ENCODE peak calls at places on chromosomes 6 and 20, in eight cellular contexts. T is heart right ventricle, C is upper lobe of right lung, P is ascending aorta, A is IMR-90, N is tibial artery, H is heart left ventricle, R is pancreas. I is an unnamed sample. For H3K4me1, the result is how much of the 10 kb centered on the place peaks cover.

GRCh38 chr20:13788167-13788834 is 3.5 kb downstream of the NDUFAF5 start:
- DNase-seq in H (peak), A (peak), P (no peak), C (no peak), R (no peak), T (no peak), N (peak), I (peak)

GRCh38 chr6:168626046-168626445 is 185.1 kb downstream of the SMOC2 start:
- DNase-seq in P (no peak), R (no peak), T (no peak), A (no peak), C (no peak), N (no peak), H (no peak), I (no peak)

GRCh38 chr20:57399587-57400261 is 8.5 kb downstream of the RBM38 start:
- DNase-seq in H (peak), A (peak), N (no peak), T (peak), C (no peak), P (no peak), R (peak), I (peak)

GRCh38 chr20:62220666-62221568 is 839 bp upstream of the HRH3 start:
- DNase-seq in N (no peak), A (no peak), H (no peak), C (no peak), T (no peak), P (no peak), R (no peak), I (no peak)

GRCh38 chr20:38242848-38243449 is 17.6 kb downstream of the KIAA1755 start:
- DNase-seq in N (no peak), C (peak), T (no peak), A (no peak), P (no peak), H (no peak), R (no peak), I (no peak)

GRCh38 chr20:52259295-52259694 is 67.7 kb upstream of the ZFP64 start:
- DNase-seq in P (no peak), N (no peak), A (no peak), T (no peak), R (no peak), C (no peak), H (no peak), I (no peak)

GRCh38 chr20:62726276-62726675 is 17.6 kb downstream of the NTSR1 start:
- DNase-seq in H (peak), C (no peak), A (no peak), P (no peak), N (no peak), R (no peak), T (no peak), I (no peak)

GRCh38 chr6:17724341-17724740 is 17.6 kb upstream of the NUP153 start:
- DNase-seq in H (no peak), N (no peak), C (no peak), A (peak), P (no peak), R (no peak), T (no peak), I (no peak)

GRCh38 chr6:165983112-165984072 is 184.3 kb downstream of the TBXT start:
- DNase-seq in P (no peak), A (no peak), H (no peak), N (no peak), C (no peak), R (no peak), T (no peak), I (no peak)

DNA sequence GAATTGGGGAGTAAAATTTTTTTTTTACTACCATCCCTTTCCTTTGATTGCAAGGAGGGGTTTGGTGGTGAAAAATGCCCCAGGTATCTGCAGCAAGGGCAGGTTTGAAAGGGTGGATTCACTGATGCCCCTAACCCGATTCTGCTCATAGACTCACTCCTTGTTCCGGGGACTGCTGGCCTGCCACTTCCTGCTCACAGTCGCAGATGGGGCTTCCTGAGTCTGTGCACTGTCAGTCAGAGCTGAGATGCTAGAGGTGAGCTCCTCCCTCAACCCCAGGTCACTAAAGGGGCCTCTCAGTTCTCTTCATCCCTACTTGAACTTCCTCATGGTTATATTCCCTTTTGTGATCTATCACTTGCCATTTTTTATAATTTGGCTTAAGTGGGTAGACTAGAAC is 357.9 kb downstream of the FARS2 start:
- DNase-seq in P (no peak), H (no peak), A (no peak), T (no peak), R (no peak), N (no peak), C (no peak), I (no peak)
- H3K4me1 ChIP-seq in P (under half), H (under half), A (under half), T (under half), R (under half), N (under half), C (under half), I (under half)

GRCh38 chr20:32462900-32463641 is 104.9 kb downstream of the ASXL1 start:
- DNase-seq in P (no peak), A (no peak), T (no peak), H (no peak), R (peak), C (no peak), N (no peak), I (no peak)

GRCh38 chr20:32460231-32460630 is 102.1 kb downstream of the ASXL1 start:
- DNase-seq in P (no peak), A (no peak), H (no peak), R (peak), C (no peak), T (no peak), N (no peak), I (peak)

GRCh38 chr20:32461836-32462600 is 103.9 kb downstream of the ASXL1 start:
- DNase-seq in R (peak), H (no peak), P (no peak), N (no peak), A (no peak), C (no peak), T (no peak), I (no peak)

GRCh38 chr20:32458837-32459220 is 100.7 kb downstream of the ASXL1 start:
- DNase-seq in N (no peak), C (no peak), A (no peak), R (peak), T (no peak), H (no peak), P (no peak), I (no peak)

DNA sequence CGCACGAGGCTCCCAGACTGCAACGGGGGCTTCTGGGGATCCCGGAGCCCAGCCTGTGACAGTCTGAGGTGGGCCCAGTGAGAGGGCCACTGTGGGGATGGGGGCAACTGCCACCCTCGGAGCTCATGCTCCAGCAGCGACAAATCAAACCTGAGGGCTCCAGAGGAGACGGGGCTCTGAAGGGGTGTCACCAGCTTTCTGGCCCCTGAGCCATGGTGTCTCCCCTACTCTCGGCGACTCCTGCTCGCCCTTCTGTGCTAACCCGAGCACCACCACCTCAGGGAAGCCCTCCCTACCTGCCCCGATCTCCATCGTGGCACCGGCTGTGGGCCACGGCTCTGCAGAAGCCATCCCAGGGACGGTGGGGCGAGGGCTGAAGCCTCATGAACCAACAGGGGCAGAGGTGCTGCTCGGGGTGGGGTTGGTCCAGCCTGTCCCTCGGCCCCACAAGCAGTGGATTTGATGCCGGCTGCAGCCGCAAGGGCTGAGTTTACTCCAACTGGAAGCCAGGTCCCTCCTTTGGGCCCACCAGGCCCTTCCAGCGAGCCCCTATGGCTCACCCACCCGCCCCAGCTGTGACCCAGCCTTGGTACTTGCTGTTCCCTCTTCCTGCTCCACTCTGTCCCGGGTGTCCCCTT is 102.7 kb downstream of the ASXL1 start:
- DNase-seq in T (no peak), N (no peak), C (no peak), P (no peak), A (no peak), R (peak), H (no peak), I (no peak)
- H3K4me1 ChIP-seq in T (under half), N (under half), C (under half), P (under half), A (under half), R (half or more), H (under half), I (under half)

GRCh38 chr20:46269372-46269771 is 38.9 kb downstream of the CDH22 start:
- DNase-seq in T (no peak), N (no peak), C (no peak), R (no peak), H (no peak), A (no peak), P (no peak), I (no peak)

GRCh38 chr20:46273701-46274100 is 34.6 kb downstream of the CDH22 start:
- DNase-seq in A (no peak), H (no peak), R (no peak), P (no peak), C (no peak), N (no peak), T (no peak), I (no peak)

GRCh38 chr20:46270977-46271744 is 37.1 kb downstream of the CDH22 start:
- DNase-seq in C (no peak), H (no peak), P (no peak), R (no peak), T (no peak), A (no peak), N (no peak), I (no peak)

GRCh38 chr20:46275091-46275490 is 33.2 kb downstream of the CDH22 start:
- DNase-seq in C (no peak), H (no peak), A (no peak), P (no peak), T (no peak), N (no peak), R (no peak), I (no peak)

GRCh38 chr20:46272389-46273047 is 35.8 kb downstream of the CDH22 start:
- DNase-seq in R (no peak), H (no peak), A (no peak), N (no peak), P (no peak), C (no peak), T (no peak), I (no peak)
- H3K4me1 ChIP-seq in R (under half), H (under half), A (under half), N (under half), P (under half), C (under half), T (under half), I (under half)

GRCh38 chr6:52820198-52820597 is 16.6 kb upstream of the GSTA1 start:
- DNase-seq in C (no peak), H (no peak), A (peak), P (no peak), T (no peak), R (no peak), N (no peak), I (no peak)
- H3K4me1 ChIP-seq in C (under half), H (under half), A (under half), P (under half), T (under half), R (under half), N (under half), I (under half)

DNA sequence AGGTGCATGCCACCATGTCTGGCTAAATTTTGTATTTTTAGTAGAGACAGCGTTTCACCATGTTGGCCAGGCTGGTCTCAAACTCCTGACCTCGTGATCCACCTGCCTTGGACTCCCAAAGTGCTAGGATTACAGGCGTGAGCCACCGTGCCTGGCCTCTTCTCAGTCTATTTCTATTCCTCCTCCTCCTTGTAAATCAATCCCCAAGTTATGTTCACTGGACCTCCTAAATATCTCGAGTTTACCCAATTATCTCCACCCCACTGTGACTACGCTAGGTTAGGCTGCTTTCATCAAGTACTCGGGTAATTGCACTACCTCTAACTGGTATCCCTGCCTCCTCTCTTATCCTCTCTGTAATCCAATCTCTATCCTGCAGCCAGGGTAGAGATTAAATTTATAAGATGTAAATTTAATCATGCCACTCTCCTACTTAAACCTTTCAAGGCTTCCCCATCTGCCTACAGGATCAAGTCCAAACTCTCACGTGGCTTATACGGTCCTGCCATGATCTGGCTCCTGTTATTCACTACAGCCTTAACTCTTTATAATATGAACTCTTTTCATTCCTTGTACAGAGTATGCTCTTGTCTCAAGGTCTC is 837 bp upstream of the MAD2L1BP start:
- DNase-seq in A (no peak), R (no peak), C (no peak), T (no peak), H (no peak), P (no peak), N (no peak), I (peak)
- H3K4me1 ChIP-seq in A (under half), R (under half), C (under half), T (half or more), H (half or more), P (under half), N (under half), I (under half)

GRCh38 chr20:49669601-49670189 is 44.0 kb downstream of the B4GALT5 start:
- DNase-seq in P (no peak), A (no peak), T (no peak), N (no peak), C (no peak), H (no peak), R (no peak), I (no peak)
- H3K4me1 ChIP-seq in P (under half), A (under half), T (half or more), N (under half), C (under half), H (half or more), R (under half), I (half or more)

GRCh38 chr6:105051941-105052471 is 95.1 kb downstream of the LIN28B start:
- DNase-seq in C (no peak), T (no peak), A (peak), H (no peak), P (no peak), R (no peak), N (no peak), I (no peak)

GRCh38 chr6:105058316-105058715 is 101.4 kb downstream of the LIN28B start:
- DNase-seq in H (no peak), C (no peak), A (no peak), P (no peak), R (no peak), T (no peak), N (no peak), I (no peak)

GRCh38 chr6:105057160-105057559 is 100.3 kb downstream of the LIN28B start:
- DNase-seq in A (no peak), R (no peak), H (no peak), N (no peak), P (no peak), C (no peak), T (no peak), I (no peak)
- H3K4me1 ChIP-seq in A (under half), R (under half), H (under half), N (under half), P (under half), C (under half), T (under half), I (under half)

DNA sequence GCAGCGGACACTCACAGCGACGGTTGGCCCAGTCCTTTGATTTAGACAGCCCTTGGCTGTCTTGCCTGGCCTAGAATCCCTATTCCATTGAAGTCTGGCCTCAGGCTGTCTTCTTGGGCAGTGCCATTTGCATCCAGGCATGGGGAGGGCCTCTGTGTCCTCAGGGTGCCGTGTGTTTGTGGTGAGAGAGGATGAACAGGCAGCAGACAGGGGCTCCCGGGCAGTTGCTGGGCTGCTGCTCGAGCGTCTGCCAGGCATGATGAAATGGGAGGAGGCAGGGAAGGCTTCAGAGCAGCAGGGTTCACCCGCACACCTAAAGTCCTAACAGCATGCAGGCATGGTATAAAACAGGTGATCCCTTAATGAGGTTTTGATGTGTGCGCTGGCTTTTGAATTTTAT is 126.9 kb downstream of the SOBP start:
- DNase-seq in A (no peak), N (no peak), H (no peak), C (no peak), R (no peak), P (no peak), T (no peak), I (no peak)
- H3K4me1 ChIP-seq in A (under half), N (under half), H (under half), C (under half), R (under half), P (under half), T (half or more), I (under half)

GRCh38 chr6:148524976-148525375 is 182.3 kb downstream of the SASH1 start:
- DNase-seq in N (no peak), T (no peak), A (peak), R (no peak), C (no peak), P (no peak), H (no peak), I (no peak)
- H3K4me1 ChIP-seq in N (under half), T (half or more), A (under half), R (under half), C (under half), P (under half), H (half or more), I (under half)

GRCh38 chr20:25197870-25198190 is 2.3 kb downstream of the ENTPD6 start:
- DNase-seq in R (no peak), P (no peak), C (no peak), H (no peak), A (no peak), T (no peak), N (no peak), I (no peak)
- H3K4me1 ChIP-seq in R (under half), P (under half), C (under half), H (half or more), A (under half), T (half or more), N (under half), I (under half)

I was measured in right lobe of liver.